ENCODE peak calls at places on chromosome 16, in nine cellular contexts. R is AG09319, K is EL, F is cardiac muscle cell, O is lower lobe of right lung, X is T-cell, I is esophagus squamous epithelium, N is small intestine, T is anterior cingulate cortex. L is an unnamed sample.

GRCh38 chr16:2147981-2148671 is at the start of gene RAB26:
- DNase-seq in I (no peak), O (peak), X (peak), F (peak), T (peak), N (peak), K (peak), R (no peak), L (peak)

GRCh38 chr16:66695935-66696668 is 441 bp downstream of the CMTM4 start:
- DNase-seq in F (no peak), T (no peak), I (no peak), O (peak), R (no peak), K (no peak), N (peak), X (no peak), L (peak)

GRCh38 chr16:27795992-27796614 is 246.2 kb downstream of the KATNIP start:
- DNase-seq in F (peak), I (no peak), N (peak), O (peak), R (no peak), K (peak), T (no peak), X (no peak), L (peak)

GRCh38 chr16:590165-590874 is 454 bp downstream of the RAB40C start:
- DNase-seq in R (no peak), N (no peak), K (no peak), I (no peak), T (no peak), O (peak), X (no peak), F (peak), L (no peak)

GRCh38 chr16:20114356-20114755 is 40.7 kb upstream of the GPR139 start:
- DNase-seq in O (no peak), T (peak), F (no peak), X (no peak), K (peak), I (no peak), R (no peak), N (peak), L (no peak)

GRCh38 chr16:47113130-47113529 is 30.6 kb downstream of the NETO2 start:
- DNase-seq in K (no peak), X (no peak), R (no peak), N (no peak), I (no peak), F (no peak), T (no peak), O (no peak), L (no peak)

GRCh38 chr16:69711115-69711740 is 15.1 kb downstream of the NQO1 start:
- DNase-seq in I (no peak), T (no peak), O (no peak), K (peak), N (peak), F (peak), R (no peak), X (no peak), L (no peak)

GRCh38 chr16:52976539-52977167 is 76.0 kb downstream of the CHD9NB start:
- DNase-seq in R (no peak), K (peak), N (peak), I (no peak), X (no peak), O (no peak), F (peak), T (no peak), L (peak)

GRCh38 chr16:89164847-89165684 is 6.5 kb upstream of the CDH15 start:
- DNase-seq in I (no peak), N (no peak), F (no peak), R (no peak), T (no peak), K (no peak), O (no peak), X (no peak), L (no peak)

GRCh38 chr16:85524365-85524629 is 88.8 kb upstream of the GSE1 start:
- DNase-seq in T (no peak), X (no peak), K (no peak), N (no peak), F (no peak), I (no peak), O (peak), R (no peak), L (no peak)

GRCh38 chr16:81601008-81601428 is 156.4 kb downstream of the CMIP start:
- DNase-seq in O (no peak), F (peak), K (peak), R (no peak), N (no peak), X (no peak), I (no peak), T (no peak), L (no peak)

GRCh38 chr16:64540449-64540848 is 581.4 kb downstream of the CDH11 start:
- DNase-seq in T (no peak), F (no peak), R (no peak), K (no peak), O (no peak), X (no peak), I (no peak), N (no peak), L (no peak)

GRCh38 chr16:47774661-47775060 is 313.5 kb downstream of the PHKB start:
- DNase-seq in O (no peak), T (no peak), N (no peak), I (no peak), F (peak), X (no peak), K (peak), R (no peak), L (peak)

GRCh38 chr16:1708768-1709180 is 2.8 kb downstream of the MAPK8IP3 start:
- DNase-seq in F (peak), I (no peak), K (no peak), O (no peak), N (no peak), X (peak), R (no peak), T (no peak), L (no peak)

GRCh38 chr16:3961449-3961849 is 80.9 kb upstream of the CREBBP start:
- DNase-seq in I (no peak), R (no peak), N (no peak), T (no peak), F (no peak), K (peak), O (no peak), X (no peak), L (peak)

GRCh38 chr16:59463776-59464175 is 729.7 kb upstream of the GOT2 start:
- DNase-seq in K (peak), R (no peak), F (no peak), O (no peak), I (no peak), X (no peak), T (no peak), N (no peak), L (no peak)

GRCh38 chr16:67883872-67884261 is 818 bp upstream of the NRN1L start:
- DNase-seq in X (peak), O (peak), R (no peak), N (peak), K (peak), F (peak), T (peak), I (no peak), L (peak)

GRCh38 chr16:73199214-73199613 is 151.3 kb upstream of the ZFHX3 start:
- DNase-seq in X (no peak), I (no peak), F (no peak), K (no peak), N (no peak), R (no peak), T (no peak), O (no peak), L (no peak)

GRCh38 chr16:85746431-85747227 is 4.3 kb downstream of the C16orf74 start:
- DNase-seq in X (no peak), I (no peak), K (peak), N (no peak), R (no peak), F (no peak), O (no peak), T (no peak), L (peak)

GRCh38 chr16:53541326-53541725 is 38.3 kb upstream of the AKTIP start:
- DNase-seq in K (no peak), X (no peak), F (peak), O (no peak), T (no peak), N (no peak), I (no peak), R (no peak), L (no peak)

GRCh38 chr16:25134306-25134705 is 22.8 kb downstream of the LCMT1 start:
- DNase-seq in X (no peak), N (no peak), F (no peak), T (no peak), K (no peak), I (no peak), O (no peak), R (no peak), L (no peak)

GRCh38 chr16:24701521-24701951 is 27.9 kb upstream of the TNRC6A start:
- DNase-seq in K (peak), O (no peak), T (no peak), F (peak), N (peak), X (no peak), I (no peak), R (peak), L (no peak)

GRCh38 chr16:50719401-50720337 is 22.2 kb upstream of the CYLD start:
- DNase-seq in R (no peak), T (no peak), O (no peak), N (no peak), I (no peak), F (no peak), X (peak), K (no peak), L (peak)

GRCh38 chr16:62041401-62041800 is 5.2 kb upstream of the CDH8 start:
- DNase-seq in K (peak), T (no peak), R (no peak), X (no peak), O (no peak), I (no peak), F (peak), N (no peak), L (peak)

GRCh38 chr16:87119168-87119567 is 198.0 kb downstream of the C16orf95 start:
- DNase-seq in X (no peak), T (no peak), N (no peak), R (no peak), O (no peak), K (no peak), I (no peak), F (no peak), L (no peak)

GRCh38 chr16:84423416-84423837 is 55.1 kb downstream of the ATP2C2 start:
- DNase-seq in F (peak), X (no peak), T (no peak), N (peak), R (no peak), I (no peak), O (peak), K (peak), L (peak)

GRCh38 chr16:73202176-73202729 is 154.3 kb upstream of the ZFHX3 start:
- DNase-seq in I (no peak), N (peak), K (peak), O (no peak), X (no peak), T (no peak), R (peak), F (peak), L (no peak)

GRCh38 chr16:87958632-87959031 is 7.4 kb downstream of the BANP start:
- DNase-seq in I (no peak), O (no peak), N (no peak), F (no peak), K (no peak), R (no peak), T (no peak), X (no peak), L (no peak)

GRCh38 chr16:49282690-49283375 is 1.2 kb upstream of the CBLN1 start:
- DNase-seq in R (no peak), F (no peak), X (no peak), I (no peak), N (peak), O (no peak), K (no peak), T (no peak), L (peak)

L was measured in mesendoderm.